ENCODE peak calls at places on chromosomes 3 and 15, in ten cellular contexts. One of them, this sample, is unnamed.

GRCh38 chr15:31474059-31474868 is 147.6 kb downstream of the KLF13 start:
- DNase-seq in kidney: no peak
- DNase-seq in hepatocyte: no peak
- DNase-seq in stimulated activated CD4-positive, alpha-beta T cell treated with anti-CD3 and anti-CD28 coated beads, Interleukin-2, amount 100 ng/mL, for 48 hours: no peak
- DNase-seq in mesenteric fat pad: no peak
- DNase-seq in right cardiac atrium: no peak
- DNase-seq in NCI-H2081: no peak
- DNase-seq in C1 segment of cervical spinal cord: no peak
- DNase-seq in iris pigment epithelial cell: no peak
- DNase-seq in activated CD4-positive, alpha-beta T cell treated with anti-CD3 and anti-CD28 coated beads, Interleukin-2, amount 50 U/mL, for 1 hour: no peak
- DNase-seq in this sample: no peak

GRCh38 chr15:29676961-29677402 is 145.3 kb downstream of the TJP1 start:
- DNase-seq in mesenteric fat pad: peak
- DNase-seq in hepatocyte: no peak
- DNase-seq in iris pigment epithelial cell: peak
- DNase-seq in C1 segment of cervical spinal cord: no peak
- DNase-seq in activated CD4-positive, alpha-beta T cell treated with anti-CD3 and anti-CD28 coated beads, Interleukin-2, amount 50 U/mL, for 1 hour: no peak
- DNase-seq in stimulated activated CD4-positive, alpha-beta T cell treated with anti-CD3 and anti-CD28 coated beads, Interleukin-2, amount 100 ng/mL, for 48 hours: no peak
- DNase-seq in right cardiac atrium: no peak
- DNase-seq in kidney: no peak
- DNase-seq in NCI-H2081: no peak
- DNase-seq in this sample: no peak

GRCh38 chr3:183224581-183224980 is 28.5 kb upstream of the B3GNT5 start:
- DNase-seq in stimulated activated CD4-positive, alpha-beta T cell treated with anti-CD3 and anti-CD28 coated beads, Interleukin-2, amount 100 ng/mL, for 48 hours: peak
- DNase-seq in activated CD4-positive, alpha-beta T cell treated with anti-CD3 and anti-CD28 coated beads, Interleukin-2, amount 50 U/mL, for 1 hour: no peak
- DNase-seq in C1 segment of cervical spinal cord: no peak
- DNase-seq in mesenteric fat pad: no peak
- DNase-seq in NCI-H2081: no peak
- DNase-seq in iris pigment epithelial cell: no peak
- DNase-seq in kidney: no peak
- DNase-seq in hepatocyte: no peak
- DNase-seq in right cardiac atrium: no peak
- DNase-seq in this sample: no peak

GRCh38 chr15:53910852-53911251 is 67.4 kb upstream of the UNC13C start:
- DNase-seq in right cardiac atrium: no peak
- DNase-seq in hepatocyte: no peak
- DNase-seq in activated CD4-positive, alpha-beta T cell treated with anti-CD3 and anti-CD28 coated beads, Interleukin-2, amount 50 U/mL, for 1 hour: no peak
- DNase-seq in kidney: peak
- DNase-seq in stimulated activated CD4-positive, alpha-beta T cell treated with anti-CD3 and anti-CD28 coated beads, Interleukin-2, amount 100 ng/mL, for 48 hours: no peak
- DNase-seq in mesenteric fat pad: no peak
- DNase-seq in NCI-H2081: no peak
- DNase-seq in iris pigment epithelial cell: no peak
- DNase-seq in C1 segment of cervical spinal cord: no peak
- DNase-seq in this sample: no peak

GRCh38 chr3:141928626-141929270 is 52.3 kb downstream of the ATP1B3 start:
- DNase-seq in kidney: no peak
- DNase-seq in right cardiac atrium: no peak
- DNase-seq in stimulated activated CD4-positive, alpha-beta T cell treated with anti-CD3 and anti-CD28 coated beads, Interleukin-2, amount 100 ng/mL, for 48 hours: no peak
- DNase-seq in mesenteric fat pad: no peak
- DNase-seq in iris pigment epithelial cell: no peak
- DNase-seq in NCI-H2081: no peak
- DNase-seq in C1 segment of cervical spinal cord: no peak
- DNase-seq in hepatocyte: no peak
- DNase-seq in activated CD4-positive, alpha-beta T cell treated with anti-CD3 and anti-CD28 coated beads, Interleukin-2, amount 50 U/mL, for 1 hour: no peak
- DNase-seq in this sample: no peak

GRCh38 chr15:60076582-60077263 is 72.6 kb downstream of the FOXB1 start:
- DNase-seq in hepatocyte: no peak
- DNase-seq in activated CD4-positive, alpha-beta T cell treated with anti-CD3 and anti-CD28 coated beads, Interleukin-2, amount 50 U/mL, for 1 hour: no peak
- DNase-seq in right cardiac atrium: no peak
- DNase-seq in C1 segment of cervical spinal cord: no peak
- DNase-seq in iris pigment epithelial cell: no peak
- DNase-seq in stimulated activated CD4-positive, alpha-beta T cell treated with anti-CD3 and anti-CD28 coated beads, Interleukin-2, amount 100 ng/mL, for 48 hours: no peak
- DNase-seq in kidney: no peak
- DNase-seq in NCI-H2081: peak
- DNase-seq in mesenteric fat pad: no peak
- DNase-seq in this sample: peak

GRCh38 chr3:31880020-31880419 is 101.0 kb downstream of the OSBPL10 start:
- DNase-seq in activated CD4-positive, alpha-beta T cell treated with anti-CD3 and anti-CD28 coated beads, Interleukin-2, amount 50 U/mL, for 1 hour: no peak
- DNase-seq in iris pigment epithelial cell: peak
- DNase-seq in mesenteric fat pad: no peak
- DNase-seq in stimulated activated CD4-positive, alpha-beta T cell treated with anti-CD3 and anti-CD28 coated beads, Interleukin-2, amount 100 ng/mL, for 48 hours: no peak
- DNase-seq in right cardiac atrium: no peak
- DNase-seq in kidney: no peak
- DNase-seq in hepatocyte: peak
- DNase-seq in NCI-H2081: no peak
- DNase-seq in C1 segment of cervical spinal cord: no peak
- DNase-seq in this sample: no peak

GRCh38 chr3:83890039-83890762 is 1068.6 kb upstream of the CADM2 start:
- DNase-seq in activated CD4-positive, alpha-beta T cell treated with anti-CD3 and anti-CD28 coated beads, Interleukin-2, amount 50 U/mL, for 1 hour: no peak
- DNase-seq in mesenteric fat pad: no peak
- DNase-seq in hepatocyte: no peak
- DNase-seq in iris pigment epithelial cell: peak
- DNase-seq in right cardiac atrium: no peak
- DNase-seq in kidney: no peak
- DNase-seq in stimulated activated CD4-positive, alpha-beta T cell treated with anti-CD3 and anti-CD28 coated beads, Interleukin-2, amount 100 ng/mL, for 48 hours: no peak
- DNase-seq in C1 segment of cervical spinal cord: no peak
- DNase-seq in NCI-H2081: no peak
- DNase-seq in this sample: no peak

GRCh38 chr3:153856932-153857331 is 264.3 kb upstream of the ARHGEF26 start:
- DNase-seq in activated CD4-positive, alpha-beta T cell treated with anti-CD3 and anti-CD28 coated beads, Interleukin-2, amount 50 U/mL, for 1 hour: no peak
- DNase-seq in NCI-H2081: no peak
- DNase-seq in C1 segment of cervical spinal cord: no peak
- DNase-seq in right cardiac atrium: no peak
- DNase-seq in stimulated activated CD4-positive, alpha-beta T cell treated with anti-CD3 and anti-CD28 coated beads, Interleukin-2, amount 100 ng/mL, for 48 hours: no peak
- DNase-seq in mesenteric fat pad: no peak
- DNase-seq in iris pigment epithelial cell: no peak
- DNase-seq in kidney: no peak
- DNase-seq in hepatocyte: no peak
- DNase-seq in this sample: no peak

GRCh38 chr3:38141173-38141951 is 2.9 kb downstream of the MYD88 start:
- DNase-seq in iris pigment epithelial cell: no peak
- DNase-seq in right cardiac atrium: no peak
- DNase-seq in C1 segment of cervical spinal cord: no peak
- DNase-seq in mesenteric fat pad: peak
- DNase-seq in stimulated activated CD4-positive, alpha-beta T cell treated with anti-CD3 and anti-CD28 coated beads, Interleukin-2, amount 100 ng/mL, for 48 hours: no peak
- DNase-seq in kidney: no peak
- DNase-seq in NCI-H2081: no peak
- DNase-seq in hepatocyte: no peak
- DNase-seq in activated CD4-positive, alpha-beta T cell treated with anti-CD3 and anti-CD28 coated beads, Interleukin-2, amount 50 U/mL, for 1 hour: no peak
- DNase-seq in this sample: no peak

GRCh38 chr15:95620934-95621579 is 709.4 kb upstream of the NR2F2 start:
- DNase-seq in hepatocyte: no peak
- DNase-seq in C1 segment of cervical spinal cord: no peak
- DNase-seq in NCI-H2081: no peak
- DNase-seq in stimulated activated CD4-positive, alpha-beta T cell treated with anti-CD3 and anti-CD28 coated beads, Interleukin-2, amount 100 ng/mL, for 48 hours: no peak
- DNase-seq in mesenteric fat pad: no peak
- DNase-seq in activated CD4-positive, alpha-beta T cell treated with anti-CD3 and anti-CD28 coated beads, Interleukin-2, amount 50 U/mL, for 1 hour: no peak
- DNase-seq in kidney: no peak
- DNase-seq in right cardiac atrium: no peak
- DNase-seq in iris pigment epithelial cell: peak
- DNase-seq in this sample: no peak

GRCh38 chr15:97804950-97805349 is 155.6 kb upstream of the ARRDC4 start:
- DNase-seq in iris pigment epithelial cell: no peak
- DNase-seq in C1 segment of cervical spinal cord: no peak
- DNase-seq in activated CD4-positive, alpha-beta T cell treated with anti-CD3 and anti-CD28 coated beads, Interleukin-2, amount 50 U/mL, for 1 hour: no peak
- DNase-seq in NCI-H2081: no peak
- DNase-seq in kidney: no peak
- DNase-seq in hepatocyte: no peak
- DNase-seq in right cardiac atrium: no peak
- DNase-seq in stimulated activated CD4-positive, alpha-beta T cell treated with anti-CD3 and anti-CD28 coated beads, Interleukin-2, amount 100 ng/mL, for 48 hours: no peak
- DNase-seq in mesenteric fat pad: no peak
- DNase-seq in this sample: no peak

GRCh38 chr3:117355566-117355965 is 646.0 kb downstream of the TUSC7 start:
- DNase-seq in iris pigment epithelial cell: peak
- DNase-seq in activated CD4-positive, alpha-beta T cell treated with anti-CD3 and anti-CD28 coated beads, Interleukin-2, amount 50 U/mL, for 1 hour: no peak
- DNase-seq in NCI-H2081: peak
- DNase-seq in mesenteric fat pad: no peak
- DNase-seq in kidney: no peak
- DNase-seq in C1 segment of cervical spinal cord: no peak
- DNase-seq in hepatocyte: peak
- DNase-seq in right cardiac atrium: peak
- DNase-seq in stimulated activated CD4-positive, alpha-beta T cell treated with anti-CD3 and anti-CD28 coated beads, Interleukin-2, amount 100 ng/mL, for 48 hours: no peak
- DNase-seq in this sample: peak

GRCh38 chr3:155604967-155605366 is 139.9 kb downstream of the PLCH1 start:
- DNase-seq in activated CD4-positive, alpha-beta T cell treated with anti-CD3 and anti-CD28 coated beads, Interleukin-2, amount 50 U/mL, for 1 hour: no peak
- DNase-seq in kidney: no peak
- DNase-seq in right cardiac atrium: no peak
- DNase-seq in mesenteric fat pad: no peak
- DNase-seq in hepatocyte: no peak
- DNase-seq in iris pigment epithelial cell: no peak
- DNase-seq in NCI-H2081: no peak
- DNase-seq in stimulated activated CD4-positive, alpha-beta T cell treated with anti-CD3 and anti-CD28 coated beads, Interleukin-2, amount 100 ng/mL, for 48 hours: no peak
- DNase-seq in C1 segment of cervical spinal cord: no peak
- DNase-seq in this sample: no peak

GRCh38 chr3:77687545-77687944 is 647.6 kb downstream of the ROBO2 start:
- DNase-seq in NCI-H2081: no peak
- DNase-seq in hepatocyte: no peak
- DNase-seq in mesenteric fat pad: no peak
- DNase-seq in iris pigment epithelial cell: no peak
- DNase-seq in kidney: no peak
- DNase-seq in C1 segment of cervical spinal cord: no peak
- DNase-seq in right cardiac atrium: no peak
- DNase-seq in stimulated activated CD4-positive, alpha-beta T cell treated with anti-CD3 and anti-CD28 coated beads, Interleukin-2, amount 100 ng/mL, for 48 hours: no peak
- DNase-seq in activated CD4-positive, alpha-beta T cell treated with anti-CD3 and anti-CD28 coated beads, Interleukin-2, amount 50 U/mL, for 1 hour: no peak
- DNase-seq in this sample: no peak

GRCh38 chr15:80480909-80481308 is 76.7 kb downstream of the ARNT2 start:
- DNase-seq in activated CD4-positive, alpha-beta T cell treated with anti-CD3 and anti-CD28 coated beads, Interleukin-2, amount 50 U/mL, for 1 hour: no peak
- DNase-seq in kidney: no peak
- DNase-seq in C1 segment of cervical spinal cord: no peak
- DNase-seq in stimulated activated CD4-positive, alpha-beta T cell treated with anti-CD3 and anti-CD28 coated beads, Interleukin-2, amount 100 ng/mL, for 48 hours: no peak
- DNase-seq in hepatocyte: peak
- DNase-seq in NCI-H2081: no peak
- DNase-seq in mesenteric fat pad: no peak
- DNase-seq in iris pigment epithelial cell: peak
- DNase-seq in right cardiac atrium: peak
- DNase-seq in this sample: no peak

GRCh38 chr3:119559441-119559963 is at the start of gene CD80:
- DNase-seq in kidney: no peak
- DNase-seq in C1 segment of cervical spinal cord: no peak
- DNase-seq in iris pigment epithelial cell: peak
- DNase-seq in NCI-H2081: no peak
- DNase-seq in hepatocyte: peak
- DNase-seq in right cardiac atrium: peak
- DNase-seq in stimulated activated CD4-positive, alpha-beta T cell treated with anti-CD3 and anti-CD28 coated beads, Interleukin-2, amount 100 ng/mL, for 48 hours: peak
- DNase-seq in activated CD4-positive, alpha-beta T cell treated with anti-CD3 and anti-CD28 coated beads, Interleukin-2, amount 50 U/mL, for 1 hour: peak
- DNase-seq in mesenteric fat pad: no peak
- DNase-seq in this sample: peak

GRCh38 chr3:31039145-31039544 is 144.7 kb upstream of the GADL1 start:
- DNase-seq in NCI-H2081: no peak
- DNase-seq in kidney: no peak
- DNase-seq in right cardiac atrium: no peak
- DNase-seq in C1 segment of cervical spinal cord: no peak
- DNase-seq in activated CD4-positive, alpha-beta T cell treated with anti-CD3 and anti-CD28 coated beads, Interleukin-2, amount 50 U/mL, for 1 hour: no peak
- DNase-seq in iris pigment epithelial cell: no peak
- DNase-seq in stimulated activated CD4-positive, alpha-beta T cell treated with anti-CD3 and anti-CD28 coated beads, Interleukin-2, amount 100 ng/mL, for 48 hours: no peak
- DNase-seq in hepatocyte: no peak
- DNase-seq in mesenteric fat pad: no peak
- DNase-seq in this sample: no peak

GRCh38 chr3:36434682-36435426 is 54.5 kb downstream of the STAC start:
- DNase-seq in kidney: no peak
- DNase-seq in hepatocyte: no peak
- DNase-seq in activated CD4-positive, alpha-beta T cell treated with anti-CD3 and anti-CD28 coated beads, Interleukin-2, amount 50 U/mL, for 1 hour: no peak
- DNase-seq in C1 segment of cervical spinal cord: no peak
- DNase-seq in right cardiac atrium: no peak
- DNase-seq in mesenteric fat pad: no peak
- DNase-seq in NCI-H2081: peak
- DNase-seq in stimulated activated CD4-positive, alpha-beta T cell treated with anti-CD3 and anti-CD28 coated beads, Interleukin-2, amount 100 ng/mL, for 48 hours: no peak
- DNase-seq in iris pigment epithelial cell: no peak
- DNase-seq in this sample: no peak

GRCh38 chr3:100463002-100463401 is 29.4 kb upstream of the TMEM45A start:
- DNase-seq in C1 segment of cervical spinal cord: no peak
- DNase-seq in hepatocyte: peak
- DNase-seq in right cardiac atrium: no peak
- DNase-seq in mesenteric fat pad: no peak
- DNase-seq in kidney: no peak
- DNase-seq in activated CD4-positive, alpha-beta T cell treated with anti-CD3 and anti-CD28 coated beads, Interleukin-2, amount 50 U/mL, for 1 hour: no peak
- DNase-seq in iris pigment epithelial cell: peak
- DNase-seq in stimulated activated CD4-positive, alpha-beta T cell treated with anti-CD3 and anti-CD28 coated beads, Interleukin-2, amount 100 ng/mL, for 48 hours: no peak
- DNase-seq in NCI-H2081: peak
- DNase-seq in this sample: peak

GRCh38 chr15:96578393-96578792 is 247.9 kb downstream of the NR2F2 start:
- DNase-seq in kidney: no peak
- DNase-seq in C1 segment of cervical spinal cord: no peak
- DNase-seq in activated CD4-positive, alpha-beta T cell treated with anti-CD3 and anti-CD28 coated beads, Interleukin-2, amount 50 U/mL, for 1 hour: no peak
- DNase-seq in NCI-H2081: no peak
- DNase-seq in iris pigment epithelial cell: no peak
- DNase-seq in mesenteric fat pad: no peak
- DNase-seq in right cardiac atrium: no peak
- DNase-seq in hepatocyte: no peak
- DNase-seq in stimulated activated CD4-positive, alpha-beta T cell treated with anti-CD3 and anti-CD28 coated beads, Interleukin-2, amount 100 ng/mL, for 48 hours: no peak
- DNase-seq in this sample: no peak

GRCh38 chr3:39144748-39145380 is 8.5 kb downstream of the CSRNP1 start:
- DNase-seq in kidney: no peak
- DNase-seq in mesenteric fat pad: peak
- DNase-seq in right cardiac atrium: no peak
- DNase-seq in C1 segment of cervical spinal cord: no peak
- DNase-seq in stimulated activated CD4-positive, alpha-beta T cell treated with anti-CD3 and anti-CD28 coated beads, Interleukin-2, amount 100 ng/mL, for 48 hours: no peak
- DNase-seq in activated CD4-positive, alpha-beta T cell treated with anti-CD3 and anti-CD28 coated beads, Interleukin-2, amount 50 U/mL, for 1 hour: no peak
- DNase-seq in hepatocyte: no peak
- DNase-seq in NCI-H2081: no peak
- DNase-seq in iris pigment epithelial cell: no peak
- DNase-seq in this sample: no peak

GRCh38 chr3:120506828-120507774 is 56.3 kb upstream of the FSTL1 start:
- DNase-seq in stimulated activated CD4-positive, alpha-beta T cell treated with anti-CD3 and anti-CD28 coated beads, Interleukin-2, amount 100 ng/mL, for 48 hours: no peak
- DNase-seq in activated CD4-positive, alpha-beta T cell treated with anti-CD3 and anti-CD28 coated beads, Interleukin-2, amount 50 U/mL, for 1 hour: no peak
- DNase-seq in C1 segment of cervical spinal cord: no peak
- DNase-seq in NCI-H2081: no peak
- DNase-seq in hepatocyte: peak
- DNase-seq in kidney: no peak
- DNase-seq in iris pigment epithelial cell: peak
- DNase-seq in right cardiac atrium: no peak
- DNase-seq in mesenteric fat pad: no peak
- DNase-seq in this sample: no peak

GRCh38 chr3:32816439-32817194 is 1.2 kb upstream of the TRIM71 start:
- DNase-seq in hepatocyte: peak
- DNase-seq in kidney: peak
- DNase-seq in C1 segment of cervical spinal cord: no peak
- DNase-seq in iris pigment epithelial cell: peak
- DNase-seq in activated CD4-positive, alpha-beta T cell treated with anti-CD3 and anti-CD28 coated beads, Interleukin-2, amount 50 U/mL, for 1 hour: no peak
- DNase-seq in mesenteric fat pad: peak
- DNase-seq in NCI-H2081: no peak
- DNase-seq in right cardiac atrium: no peak
- DNase-seq in stimulated activated CD4-positive, alpha-beta T cell treated with anti-CD3 and anti-CD28 coated beads, Interleukin-2, amount 100 ng/mL, for 48 hours: no peak
- DNase-seq in this sample: no peak

GRCh38 chr3:143001034-143001368 is 369 bp upstream of the U2SURP start:
- DNase-seq in right cardiac atrium: peak
- DNase-seq in C1 segment of cervical spinal cord: no peak
- DNase-seq in hepatocyte: no peak
- DNase-seq in kidney: peak
- DNase-seq in NCI-H2081: no peak
- DNase-seq in mesenteric fat pad: peak
- DNase-seq in stimulated activated CD4-positive, alpha-beta T cell treated with anti-CD3 and anti-CD28 coated beads, Interleukin-2, amount 100 ng/mL, for 48 hours: peak
- DNase-seq in iris pigment epithelial cell: no peak
- DNase-seq in activated CD4-positive, alpha-beta T cell treated with anti-CD3 and anti-CD28 coated beads, Interleukin-2, amount 50 U/mL, for 1 hour: peak
- DNase-seq in this sample: peak

GRCh38 chr3:127097009-127097350 is 96.0 kb upstream of the PRR23E start:
- DNase-seq in C1 segment of cervical spinal cord: no peak
- DNase-seq in iris pigment epithelial cell: no peak
- DNase-seq in hepatocyte: no peak
- DNase-seq in right cardiac atrium: no peak
- DNase-seq in stimulated activated CD4-positive, alpha-beta T cell treated with anti-CD3 and anti-CD28 coated beads, Interleukin-2, amount 100 ng/mL, for 48 hours: no peak
- DNase-seq in kidney: no peak
- DNase-seq in activated CD4-positive, alpha-beta T cell treated with anti-CD3 and anti-CD28 coated beads, Interleukin-2, amount 50 U/mL, for 1 hour: no peak
- DNase-seq in mesenteric fat pad: no peak
- DNase-seq in NCI-H2081: no peak
- DNase-seq in this sample: no peak

GRCh38 chr15:78925956-78926743 is 18.7 kb downstream of the CTSH start:
- DNase-seq in kidney: no peak
- DNase-seq in C1 segment of cervical spinal cord: no peak
- DNase-seq in mesenteric fat pad: no peak
- DNase-seq in activated CD4-positive, alpha-beta T cell treated with anti-CD3 and anti-CD28 coated beads, Interleukin-2, amount 50 U/mL, for 1 hour: no peak
- DNase-seq in iris pigment epithelial cell: no peak
- DNase-seq in hepatocyte: no peak
- DNase-seq in right cardiac atrium: no peak
- DNase-seq in NCI-H2081: no peak
- DNase-seq in stimulated activated CD4-positive, alpha-beta T cell treated with anti-CD3 and anti-CD28 coated beads, Interleukin-2, amount 100 ng/mL, for 48 hours: no peak
- DNase-seq in this sample: no peak

GRCh38 chr3:126917232-126917804 is 65.6 kb upstream of the PLXNA1 start:
- DNase-seq in right cardiac atrium: no peak
- DNase-seq in NCI-H2081: no peak
- DNase-seq in stimulated activated CD4-positive, alpha-beta T cell treated with anti-CD3 and anti-CD28 coated beads, Interleukin-2, amount 100 ng/mL, for 48 hours: no peak
- DNase-seq in activated CD4-positive, alpha-beta T cell treated with anti-CD3 and anti-CD28 coated beads, Interleukin-2, amount 50 U/mL, for 1 hour: no peak
- DNase-seq in hepatocyte: no peak
- DNase-seq in C1 segment of cervical spinal cord: no peak
- DNase-seq in iris pigment epithelial cell: no peak
- DNase-seq in kidney: no peak
- DNase-seq in mesenteric fat pad: no peak
- DNase-seq in this sample: no peak

This sample was measured in NCI-H748 treated with DMSO at 0.1 percent for 48 hours.